ENCODE peak calls at places on chromosomes 2 and 18, in nine cellular contexts. I is tibial artery, L is adrenal gland, G is tibial nerve, U is AG04449, Q is cardiac muscle cell, C is cardiac fibroblast, O is foreskin fibroblast, B is HCT116. Z is an unnamed sample.
A peak's percentile ranks its signal among the peaks of the same experiment; 100 is the strongest.

GRCh38 chr18:45133246-45133645 is 452.6 kb downstream of the SETBP1 start:
- DNase-seq in C (no peak), L (no peak), I (no peak), Q (no peak), U (no peak), B (no peak), O (no peak), G (no peak), Z (no peak)

GRCh38 chr2:166609183-166609959 is 115.3 kb upstream of the SCN7A start:
- DNase-seq in O (no peak), G (no peak), I (no peak), Q (no peak), L (no peak), B (no peak), U (no peak), C (no peak), Z (no peak)

GRCh38 chr18:49591271-49591670 is 29.4 kb downstream of the LIPG start:
- DNase-seq in U (no peak), Q (no peak), C (no peak), G (no peak), I (no peak), B (no peak), O (no peak), L (no peak), Z (no peak)

GRCh38 chr2:232363784-232364615 is 14.6 kb upstream of the ALPP start:
- DNase-seq in B (no peak), C (no peak), U (no peak), I (no peak), L (no peak), G (no peak), Q (no peak), O (peak; percentile 27), Z (no peak)

GRCh38 chr18:32333781-32334180 is 136.9 kb downstream of the GAREM1 start:
- DNase-seq in L (no peak), Q (no peak), C (peak; percentile 46), I (no peak), G (no peak), U (no peak), O (peak; percentile 24), B (no peak), Z (no peak)

GRCh38 chr18:49668583-49669290 is 106.9 kb downstream of the LIPG start:
- DNase-seq in I (no peak), O (peak; percentile 33), U (no peak), Q (peak; percentile 14), G (peak; percentile 30), L (no peak), B (no peak), C (peak; percentile 53), Z (peak; percentile 81)

GRCh38 chr2:187581125-187581896 is 27.1 kb upstream of the TFPI start:
- DNase-seq in G (no peak), U (no peak), I (no peak), B (peak; percentile 76), Q (peak; percentile 64), O (peak; percentile 76), C (peak; percentile 75), L (no peak), Z (peak; percentile 13)

GRCh38 chr2:10524841-10525572 is 76.9 kb upstream of the ODC1 start:
- DNase-seq in Q (no peak), G (no peak), L (no peak), U (no peak), B (no peak), O (no peak), C (no peak), I (no peak), Z (no peak)

GRCh38 chr2:30073523-30073922 is 73.3 kb upstream of the YPEL5 start:
- DNase-seq in U (no peak), B (no peak), G (no peak), C (no peak), Q (peak; percentile 2), L (no peak), I (no peak), O (no peak), Z (no peak)

GRCh38 chr2:20213651-20214565 is 11.0 kb downstream of the SDC1 start:
- DNase-seq in B (no peak), I (no peak), U (no peak), Q (no peak), C (no peak), G (no peak), L (peak; percentile 61), O (no peak), Z (no peak)

GRCh38 chr2:181447040-181447439 is 10.1 kb upstream of the ITGA4 start:
- DNase-seq in B (no peak), I (no peak), Q (no peak), L (no peak), O (no peak), C (no peak), U (no peak), G (no peak), Z (no peak)

GRCh38 chr2:9251154-9252001 is 44.8 kb downstream of the ASAP2 start:
- DNase-seq in U (peak; percentile 37), Q (no peak), G (no peak), L (peak; percentile 45), B (no peak), O (peak; percentile 94), I (no peak), C (peak; percentile 84), Z (peak; percentile 63)

GRCh38 chr2:109692013-109692738 is 78.0 kb downstream of the SOWAHC start:
- DNase-seq in U (no peak), C (no peak), L (no peak), B (no peak), G (no peak), I (no peak), O (no peak), Q (no peak), Z (no peak)

DNA sequence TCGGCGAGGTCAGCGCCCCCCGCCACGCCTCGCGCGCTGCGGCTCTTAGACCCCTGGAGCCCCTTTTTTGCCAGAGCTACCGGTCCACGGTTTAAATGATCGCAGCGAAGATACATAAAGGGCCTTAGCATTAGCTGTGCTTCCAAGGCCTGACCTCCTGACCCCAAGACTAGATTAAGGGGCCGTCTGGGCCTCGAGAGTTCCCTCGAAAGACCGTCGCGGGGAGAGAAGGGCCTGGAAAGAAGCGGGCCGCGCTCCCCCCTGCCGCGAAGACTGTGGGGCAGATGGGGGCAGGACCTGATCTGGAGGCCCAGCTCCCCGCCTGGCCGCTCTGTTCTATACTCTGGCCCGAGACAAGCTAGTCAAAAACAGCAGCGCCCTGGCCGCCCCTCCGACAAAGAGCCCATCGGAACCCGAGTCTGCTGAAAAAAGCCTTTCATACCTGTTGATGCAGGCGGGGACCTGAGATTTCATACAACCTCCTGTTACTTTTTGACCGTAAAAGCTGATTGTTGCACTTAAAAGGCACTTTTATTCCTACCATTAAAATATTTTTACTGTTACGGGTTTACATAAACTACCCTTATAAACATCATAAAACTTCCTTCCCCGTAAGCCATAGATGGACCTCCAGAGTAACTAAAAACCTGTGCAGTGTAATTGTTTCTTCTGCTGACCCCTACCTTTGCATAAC is 68.7 kb upstream of the PSMD14 start:
- DNase-seq in Q (no peak), U (no peak), C (no peak), O (no peak), G (no peak), I (no peak), B (no peak), L (no peak), Z (no peak)
- H3K4me3 ChIP-seq in Q (no peak overlapping the region), U (no peak overlapping the region), C (no peak overlapping the region), O (no peak overlapping the region), G (peak overlapping the region; percentile 44), I (peak overlapping the region; percentile 77), B (no peak overlapping the region), L (no peak overlapping the region), Z (no peak overlapping the region)

GRCh38 chr2:239309398-239310245 is 91.2 kb downstream of the HDAC4 start:
- DNase-seq in G (no peak), Q (no peak), C (no peak), L (peak; percentile 52), I (peak; percentile 21), B (no peak), O (no peak), U (no peak), Z (no peak)
- H3K4me3 ChIP-seq in G (no peak overlapping the region), Q (no peak overlapping the region), C (peak overlapping the region; percentile 32), L (no peak overlapping the region), I (peak overlapping the region; percentile 17), B (no peak overlapping the region), O (peak overlapping the region; percentile 69), U (peak overlapping the region; percentile 52), Z (peak overlapping the region; percentile 34)

GRCh38 chr2:207130958-207131521 is 34.7 kb downstream of the KLF7 start:
- DNase-seq in I (no peak), L (no peak), B (no peak), Q (no peak), C (no peak), O (no peak), G (no peak), U (no peak), Z (no peak)

GRCh38 chr2:207131634-207132418 is 33.9 kb downstream of the KLF7 start:
- DNase-seq in U (no peak), L (no peak), C (peak; percentile 56), Q (no peak), B (no peak), G (no peak), I (no peak), O (no peak), Z (no peak)

GRCh38 chr2:207135340-207135739 is 30.4 kb downstream of the KLF7 start:
- DNase-seq in Q (no peak), L (no peak), I (no peak), C (peak; percentile 79), G (no peak), U (no peak), O (no peak), B (no peak), Z (no peak)

GRCh38 chr2:207133862-207134519 is 31.8 kb downstream of the KLF7 start:
- DNase-seq in L (peak; percentile 74), O (peak; percentile 98), B (no peak), U (peak; percentile 54), C (peak; percentile 99), I (peak; percentile 90), G (peak; percentile 58), Q (no peak), Z (peak; percentile 98)

GRCh38 chr2:207133493-207133861 is 32.3 kb downstream of the KLF7 start:
- DNase-seq in L (no peak), I (no peak), U (no peak), G (no peak), O (no peak), C (no peak), B (no peak), Q (no peak), Z (no peak)
- H3K4me3 ChIP-seq in L (no peak overlapping the region), I (peak overlapping the region; percentile 18), U (no peak overlapping the region), G (no peak overlapping the region), O (no peak overlapping the region), C (no peak overlapping the region), B (no peak overlapping the region), Q (no peak overlapping the region), Z (no peak overlapping the region)

GRCh38 chr2:55133467-55134315 is 83.4 kb upstream of the RTN4 start:
- DNase-seq in L (peak; percentile 68), B (no peak), G (no peak), U (peak; percentile 58), O (peak; percentile 65), C (peak; percentile 97), Q (no peak), I (peak; percentile 44), Z (no peak)

GRCh38 chr2:55130849-55131248 is 80.6 kb upstream of the RTN4 start:
- DNase-seq in U (no peak), C (no peak), O (no peak), L (no peak), Q (no peak), B (no peak), I (no peak), G (no peak), Z (no peak)

GRCh38 chr2:55137024-55137958 is 87.0 kb upstream of the RTN4 start:
- DNase-seq in L (no peak), Q (no peak), C (no peak), I (no peak), B (no peak), O (no peak), G (no peak), U (no peak), Z (no peak)

GRCh38 chr2:55136138-55136541 is 85.9 kb upstream of the RTN4 start:
- DNase-seq in G (no peak), C (no peak), U (no peak), B (no peak), Q (no peak), I (no peak), L (no peak), O (no peak), Z (no peak)

GRCh38 chr2:55134316-55134706 is 84.1 kb upstream of the RTN4 start:
- DNase-seq in G (no peak), O (no peak), B (no peak), L (no peak), C (no peak), Q (no peak), U (no peak), I (no peak), Z (no peak)
- H3K4me3 ChIP-seq in G (peak overlapping the region; percentile 22), O (no peak overlapping the region), B (no peak overlapping the region), L (no peak overlapping the region), C (no peak overlapping the region), Q (no peak overlapping the region), U (no peak overlapping the region), I (peak overlapping the region; percentile 52), Z (no peak overlapping the region)

Z was measured in skeletal muscle cell.